ENCODE peak calls at places on chromosomes 1 and 21, in ten cellular contexts. H, M, I, D, F, R, N, L, Q and P are unnamed samples.
A peak's percentile ranks its signal among the peaks of the same experiment; 100 is the strongest.

GRCh38 chr1:22677861-22678521 is 25.0 kb downstream of the C1QB start:
- DNase-seq in H (no peak), M (no peak), I (no peak), D (no peak), F (no peak), R (no peak), N (no peak), L (no peak), Q (no peak), P (no peak)

GRCh38 chr1:29121951-29122661 is 1.6 kb downstream of the TMEM200B start:
- DNase-seq in H (no peak), M (no peak), I (no peak), D (peak; percentile 42), F (peak; percentile 14), R (peak; percentile 65), N (no peak), L (peak; percentile 56), Q (peak; percentile 75), P (no peak)

GRCh38 chr1:16608838-16609560 is 4.4 kb downstream of the NBPF1 start:
- DNase-seq in H (no peak), M (peak; percentile 30), I (no peak), D (no peak), F (no peak), R (no peak), N (no peak), L (no peak), Q (no peak), P (no peak)

GRCh38 chr21:14602418-14602987 is 56.4 kb upstream of the SAMSN1 start:
- DNase-seq in H (no peak), M (no peak), I (no peak), D (no peak), F (no peak), R (no peak), N (peak; percentile 32), L (no peak), Q (no peak), P (no peak)

GRCh38 chr1:212368073-212368484 is 46.6 kb downstream of the PACC1 start:
- DNase-seq in H (peak; percentile 54), M (peak; percentile 67), I (no peak), D (peak; percentile 81), F (peak; percentile 81), R (no peak), N (peak; percentile 83), L (no peak), Q (peak; percentile 84), P (no peak)

GRCh38 chr1:35229587-35230360 is 36.8 kb upstream of the SFPQ start:
- DNase-seq in H (no peak), M (no peak), I (no peak), D (no peak), F (no peak), R (no peak), N (no peak), L (no peak), Q (no peak), P (no peak)

GRCh38 chr1:93964777-93965200 is 55.6 kb upstream of the GCLM start:
- DNase-seq in H (peak; percentile 25), M (peak; percentile 100), I (no peak), D (peak; percentile 7), F (peak; percentile 69), R (no peak), N (peak; percentile 4), L (peak; percentile 80), Q (no peak), P (no peak)

GRCh38 chr1:22143065-22143514 is at the start of gene WNT4:
- DNase-seq in H (peak; percentile 29), M (no peak), I (no peak), D (no peak), F (no peak), R (peak; percentile 64), N (peak; percentile 27), L (no peak), Q (peak; percentile 92), P (no peak)

GRCh38 chr1:29352719-29353420 is 116.5 kb downstream of the PTPRU start:
- DNase-seq in H (no peak), M (no peak), I (no peak), D (no peak), F (no peak), R (no peak), N (no peak), L (no peak), Q (no peak), P (no peak)

GRCh38 chr1:41580520-41581172 is 96.2 kb upstream of the EDN2 start:
- DNase-seq in H (no peak), M (no peak), I (no peak), D (no peak), F (no peak), R (no peak), N (no peak), L (no peak), Q (no peak), P (no peak)

GRCh38 chr1:14366361-14367018 is 232.0 kb upstream of the KAZN start:
- DNase-seq in H (no peak), M (no peak), I (no peak), D (peak; percentile 14), F (no peak), R (peak; percentile 74), N (no peak), L (no peak), Q (peak; percentile 60), P (no peak)

GRCh38 chr1:10665226-10665625 is 131.2 kb downstream of the CASZ1 start:
- DNase-seq in H (no peak), M (no peak), I (no peak), D (no peak), F (no peak), R (no peak), N (no peak), L (no peak), Q (no peak), P (no peak)

GRCh38 chr1:214003233-214003632 is 15.5 kb downstream of the PROX1 start:
- DNase-seq in H (no peak), M (no peak), I (no peak), D (no peak), F (no peak), R (no peak), N (peak; percentile 65), L (no peak), Q (no peak), P (no peak)

GRCh38 chr1:150976401-150976821 is 1.8 kb upstream of the CERS2 start:
- DNase-seq in H (no peak), M (no peak), I (no peak), D (no peak), F (no peak), R (no peak), N (peak; percentile 59), L (no peak), Q (no peak), P (no peak)

GRCh38 chr1:145885738-145886287 is at the start of gene ANKRD35:
- DNase-seq in H (peak; percentile 98), M (peak; percentile 59), I (peak; percentile 87), D (peak; percentile 42), F (peak; percentile 34), R (peak; percentile 92), N (peak; percentile 90), L (peak; percentile 87), Q (peak; percentile 94), P (peak; percentile 44)
- H3K4me3 ChIP-seq in H (peak within 1 kb of the TSS; percentile 60), M (peak within 1 kb of the TSS; percentile 58), I (peak within 1 kb of the TSS; percentile 80), D (peak within 1 kb of the TSS; percentile 75), F (peak within 1 kb of the TSS; percentile 71), R (peak within 1 kb of the TSS; percentile 88), N (peak within 1 kb of the TSS; percentile 56), L (peak within 1 kb of the TSS; percentile 63), Q (peak within 1 kb of the TSS; percentile 85), P (peak within 1 kb of the TSS; percentile 81)

GRCh38 chr1:154350383-154350782 is 25.1 kb downstream of the ATP8B2 start:
- DNase-seq in H (no peak), M (no peak), I (no peak), D (no peak), F (no peak), R (no peak), N (no peak), L (no peak), Q (no peak), P (no peak)

GRCh38 chr1:154347961-154348360 is 22.6 kb downstream of the ATP8B2 start:
- DNase-seq in H (no peak), M (no peak), I (no peak), D (no peak), F (no peak), R (no peak), N (no peak), L (no peak), Q (no peak), P (no peak)

GRCh38 chr1:154348429-154349076 is 23.2 kb downstream of the ATP8B2 start:
- DNase-seq in H (no peak), M (no peak), I (no peak), D (no peak), F (no peak), R (no peak), N (peak; percentile 81), L (no peak), Q (no peak), P (no peak)

GRCh38 chr1:154351363-154352068 is 26.2 kb downstream of the ATP8B2 start:
- DNase-seq in H (no peak), M (no peak), I (no peak), D (no peak), F (no peak), R (no peak), N (no peak), L (no peak), Q (no peak), P (no peak)

DNA sequence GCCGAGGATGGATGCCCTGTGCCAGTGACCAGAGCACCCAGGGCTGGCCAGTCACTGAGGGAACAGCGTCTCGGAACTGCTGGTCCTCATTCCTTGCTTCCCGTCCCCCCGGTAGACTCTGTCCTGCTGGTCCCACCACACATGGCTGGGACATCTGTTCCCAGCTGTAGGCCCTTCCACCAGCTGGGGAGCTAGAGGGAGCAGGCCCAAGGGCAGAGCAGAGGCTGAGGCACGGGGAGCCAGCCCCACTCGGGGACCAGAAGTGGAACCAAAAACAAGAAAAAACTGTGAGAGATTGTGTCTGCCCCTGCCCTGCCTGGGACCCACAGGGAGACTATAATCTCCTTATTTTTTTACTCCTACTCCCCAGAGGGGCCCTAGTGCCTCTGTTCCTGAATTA is 23.8 kb downstream of the ATP8B2 start:
- DNase-seq in H (no peak), M (no peak), I (no peak), D (no peak), F (no peak), R (no peak), N (no peak), L (no peak), Q (no peak), P (no peak)
- H3K4me1 ChIP-seq in H (peaks cover 5% of the 10 kb centered on the region), M (no peaks in the 10 kb centered on the region), I (no peaks in the 10 kb centered on the region), D (peaks cover 11% of the 10 kb centered on the region), F (peaks cover 10% of the 10 kb centered on the region), R (peaks cover 12% of the 10 kb centered on the region), N (peaks cover 30% of the 10 kb centered on the region), L (peaks cover 3% of the 10 kb centered on the region), Q (peaks cover 5% of the 10 kb centered on the region), P (peaks cover 9% of the 10 kb centered on the region)

GRCh38 chr1:6197746-6198427 is 1.5 kb downstream of the RPL22 start:
- DNase-seq in H (no peak), M (no peak), I (no peak), D (no peak), F (no peak), R (no peak), N (no peak), L (no peak), Q (no peak), P (no peak)
- H3K4me3 ChIP-seq in H (peak overlapping the region; percentile 96), M (peak overlapping the region; percentile 90), I (peak overlapping the region; percentile 96), D (peak overlapping the region; percentile 100), F (peak overlapping the region; percentile 70), R (peak overlapping the region; percentile 83), N (peak overlapping the region; percentile 99), L (peak overlapping the region; percentile 99), Q (peak overlapping the region; percentile 84), P (peak overlapping the region; percentile 86)

DNA sequence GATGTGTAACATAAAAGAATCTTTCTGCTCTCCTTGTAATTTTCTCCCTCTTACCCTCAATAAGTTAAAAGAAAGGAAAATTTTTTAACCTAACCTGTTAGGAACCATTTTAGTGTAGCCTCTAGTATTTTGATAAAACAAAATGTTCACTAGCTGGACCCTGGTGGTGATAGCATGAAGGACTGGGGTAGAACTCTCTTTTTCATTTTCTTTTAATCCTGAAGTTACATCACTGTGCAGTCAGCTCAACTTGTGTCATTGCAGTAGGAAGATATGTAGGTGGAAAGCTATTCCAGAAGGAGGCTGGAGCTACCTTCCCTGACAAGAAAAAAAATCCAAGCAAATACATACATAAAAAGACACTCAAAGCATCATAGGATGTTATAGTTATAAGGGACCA is 39.3 kb downstream of the NFIA start:
- DNase-seq in H (no peak), M (no peak), I (no peak), D (no peak), F (no peak), R (no peak), N (peak; percentile 26), L (no peak), Q (no peak), P (no peak)
- H3K4me1 ChIP-seq in H (peaks cover 79% of the 10 kb centered on the region), M (peaks cover 17% of the 10 kb centered on the region), I (peaks cover 3% of the 10 kb centered on the region), D (no peaks in the 10 kb centered on the region), F (no peaks in the 10 kb centered on the region), R (peaks cover 85% of the 10 kb centered on the region), N (no peaks in the 10 kb centered on the region), L (no peaks in the 10 kb centered on the region), Q (no peaks in the 10 kb centered on the region), P (peaks cover 99% of the 10 kb centered on the region)